ENCODE peak calls at places on chromosomes 7 and 10, in eight cellular contexts. One of them, this sample, is unnamed.

GRCh38 chr10:42111661-42112330 is 526.6 kb downstream of the ZNF33B start:
- DNase-seq in AG04450: no peak
- DNase-seq in nephron progenitor cell: no peak
- DNase-seq in epithelial cell of esophagus: no peak
- DNase-seq in Panc1: no peak
- DNase-seq in RWPE2: no peak
- DNase-seq in fibroblast of pulmonary artery: no peak
- DNase-seq in left lung: no peak
- DNase-seq in this sample: no peak

GRCh38 chr10:62038609-62039190 is 137.2 kb downstream of the ARID5B start:
- DNase-seq in nephron progenitor cell: peak; percentile 48
- DNase-seq in left lung: peak; percentile 76
- DNase-seq in RWPE2: no peak
- DNase-seq in fibroblast of pulmonary artery: peak; percentile 87
- DNase-seq in epithelial cell of esophagus: peak; percentile 78
- DNase-seq in AG04450: no peak
- DNase-seq in Panc1: peak; percentile 69
- DNase-seq in this sample: peak; percentile 66

GRCh38 chr7:139522830-139523198 is 671 bp upstream of the CLEC2L start:
- DNase-seq in RWPE2: no peak
- DNase-seq in fibroblast of pulmonary artery: no peak
- DNase-seq in left lung: no peak
- DNase-seq in Panc1: no peak
- DNase-seq in nephron progenitor cell: no peak
- DNase-seq in AG04450: no peak
- DNase-seq in epithelial cell of esophagus: no peak
- DNase-seq in this sample: no peak

GRCh38 chr7:131385039-131385605 is 57.4 kb downstream of the MKLN1 start:
- DNase-seq in nephron progenitor cell: no peak
- DNase-seq in left lung: no peak
- DNase-seq in fibroblast of pulmonary artery: peak; percentile 51
- DNase-seq in AG04450: no peak
- DNase-seq in epithelial cell of esophagus: no peak
- DNase-seq in RWPE2: no peak
- DNase-seq in Panc1: no peak
- DNase-seq in this sample: no peak

GRCh38 chr7:91265693-91266066 is 1.4 kb downstream of the FZD1 start:
- DNase-seq in AG04450: no peak
- DNase-seq in epithelial cell of esophagus: peak; percentile 42
- DNase-seq in left lung: no peak
- DNase-seq in Panc1: no peak
- DNase-seq in RWPE2: no peak
- DNase-seq in nephron progenitor cell: peak; percentile 17
- DNase-seq in fibroblast of pulmonary artery: no peak
- DNase-seq in this sample: no peak

GRCh38 chr10:4686644-4686996 is 139.4 kb upstream of the AKR1E2 start:
- DNase-seq in nephron progenitor cell: no peak
- DNase-seq in fibroblast of pulmonary artery: peak; percentile 87
- DNase-seq in left lung: no peak
- DNase-seq in AG04450: no peak
- DNase-seq in RWPE2: no peak
- DNase-seq in Panc1: no peak
- DNase-seq in epithelial cell of esophagus: peak; percentile 98
- DNase-seq in this sample: no peak

GRCh38 chr7:92698237-92698841 is 108.1 kb upstream of the FAM133B start:
- DNase-seq in epithelial cell of esophagus: peak; percentile 84
- DNase-seq in nephron progenitor cell: peak; percentile 6
- DNase-seq in left lung: no peak
- DNase-seq in fibroblast of pulmonary artery: peak; percentile 95
- DNase-seq in Panc1: peak; percentile 38
- DNase-seq in RWPE2: no peak
- DNase-seq in AG04450: peak; percentile 71
- DNase-seq in this sample: peak; percentile 14

GRCh38 chr7:12729112-12729511 is 41.7 kb downstream of the ARL4A start:
- DNase-seq in fibroblast of pulmonary artery: peak; percentile 88
- DNase-seq in left lung: peak; percentile 60
- DNase-seq in Panc1: no peak
- DNase-seq in AG04450: no peak
- DNase-seq in RWPE2: no peak
- DNase-seq in epithelial cell of esophagus: peak; percentile 42
- DNase-seq in nephron progenitor cell: no peak
- DNase-seq in this sample: no peak

GRCh38 chr10:101588879-101589278 is 758 bp downstream of the DPCD start:
- DNase-seq in RWPE2: no peak
- DNase-seq in Panc1: no peak
- DNase-seq in AG04450: no peak
- DNase-seq in nephron progenitor cell: no peak
- DNase-seq in epithelial cell of esophagus: peak; percentile 43
- DNase-seq in fibroblast of pulmonary artery: peak; percentile 66
- DNase-seq in left lung: no peak
- DNase-seq in this sample: no peak

GRCh38 chr10:18401416-18402195 is 249.8 kb downstream of the NSUN6 start:
- DNase-seq in RWPE2: no peak
- DNase-seq in nephron progenitor cell: no peak
- DNase-seq in left lung: no peak
- DNase-seq in Panc1: no peak
- DNase-seq in fibroblast of pulmonary artery: no peak
- DNase-seq in AG04450: no peak
- DNase-seq in epithelial cell of esophagus: no peak
- DNase-seq in this sample: no peak

GRCh38 chr10:74585231-74586087 is 240.9 kb upstream of the KAT6B start:
- DNase-seq in fibroblast of pulmonary artery: no peak
- DNase-seq in Panc1: no peak
- DNase-seq in left lung: no peak
- DNase-seq in AG04450: no peak
- DNase-seq in epithelial cell of esophagus: no peak
- DNase-seq in RWPE2: no peak
- DNase-seq in nephron progenitor cell: peak; percentile 7
- DNase-seq in this sample: no peak

GRCh38 chr10:34813626-34814227 is 1.4 kb downstream of the PARD3 start:
- DNase-seq in AG04450: no peak
- DNase-seq in nephron progenitor cell: peak; percentile 18
- DNase-seq in fibroblast of pulmonary artery: peak; percentile 83
- DNase-seq in left lung: no peak
- DNase-seq in RWPE2: no peak
- DNase-seq in epithelial cell of esophagus: peak; percentile 53
- DNase-seq in Panc1: no peak
- DNase-seq in this sample: no peak

GRCh38 chr10:75294866-75295692 is 59.3 kb upstream of the COMTD1 start:
- DNase-seq in AG04450: peak; percentile 86
- DNase-seq in fibroblast of pulmonary artery: peak; percentile 82
- DNase-seq in RWPE2: peak; percentile 92
- DNase-seq in Panc1: no peak
- DNase-seq in epithelial cell of esophagus: peak; percentile 99
- DNase-seq in left lung: peak; percentile 85
- DNase-seq in nephron progenitor cell: peak; percentile 88
- DNase-seq in this sample: peak; percentile 60

GRCh38 chr7:30160329-30160728 is 25.5 kb downstream of the MTURN start:
- DNase-seq in nephron progenitor cell: no peak
- DNase-seq in AG04450: no peak
- DNase-seq in epithelial cell of esophagus: no peak
- DNase-seq in fibroblast of pulmonary artery: no peak
- DNase-seq in RWPE2: no peak
- DNase-seq in left lung: no peak
- DNase-seq in Panc1: no peak
- DNase-seq in this sample: no peak

GRCh38 chr10:90417056-90417455 is 440.8 kb downstream of the HTR7 start:
- DNase-seq in Panc1: no peak
- DNase-seq in RWPE2: no peak
- DNase-seq in AG04450: peak; percentile 69
- DNase-seq in epithelial cell of esophagus: peak; percentile 89
- DNase-seq in left lung: no peak
- DNase-seq in nephron progenitor cell: no peak
- DNase-seq in fibroblast of pulmonary artery: peak; percentile 91
- DNase-seq in this sample: no peak

GRCh38 chr10:21399392-21400015 is 126.0 kb downstream of the SKIDA1 start:
- DNase-seq in AG04450: peak; percentile 95
- DNase-seq in epithelial cell of esophagus: peak; percentile 95
- DNase-seq in fibroblast of pulmonary artery: peak; percentile 95
- DNase-seq in nephron progenitor cell: no peak
- DNase-seq in RWPE2: peak; percentile 80
- DNase-seq in Panc1: no peak
- DNase-seq in left lung: no peak
- DNase-seq in this sample: no peak

DNA sequence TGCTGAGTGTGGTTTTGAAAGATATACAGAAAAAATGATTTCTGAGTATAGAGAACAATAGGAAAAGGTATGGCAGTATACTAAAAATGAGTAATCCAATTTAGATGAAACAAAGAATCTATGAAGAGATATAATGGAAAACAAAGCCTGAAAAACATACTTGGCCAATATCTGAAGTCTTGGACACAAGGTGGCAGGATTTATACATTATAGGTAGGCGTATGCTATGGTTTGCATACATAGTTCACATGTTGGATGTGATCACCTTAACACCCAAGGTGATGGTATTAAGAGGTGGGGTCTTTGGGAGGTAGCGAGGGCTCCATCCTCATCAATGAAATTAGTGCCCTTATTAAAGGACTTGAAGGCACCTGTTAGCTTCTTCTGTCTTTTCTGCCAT is 34.5 kb upstream of the BPGM start:
- DNase-seq in fibroblast of pulmonary artery: no peak
- DNase-seq in RWPE2: no peak
- DNase-seq in Panc1: no peak
- DNase-seq in AG04450: no peak
- DNase-seq in left lung: no peak
- DNase-seq in epithelial cell of esophagus: peak; percentile 60
- DNase-seq in nephron progenitor cell: no peak
- DNase-seq in this sample: no peak
- TF ChIP-seq CTCF in fibroblast of pulmonary artery: no peak
- TF ChIP-seq CTCF in RWPE2: no peak
- TF ChIP-seq CTCF in Panc1: no peak
- TF ChIP-seq CTCF in AG04450: no peak
- TF ChIP-seq CTCF in left lung: no peak
- TF ChIP-seq CTCF in epithelial cell of esophagus: peak; percentile 41
- TF ChIP-seq CTCF in nephron progenitor cell: no peak
- TF ChIP-seq CTCF in this sample: no peak

DNA sequence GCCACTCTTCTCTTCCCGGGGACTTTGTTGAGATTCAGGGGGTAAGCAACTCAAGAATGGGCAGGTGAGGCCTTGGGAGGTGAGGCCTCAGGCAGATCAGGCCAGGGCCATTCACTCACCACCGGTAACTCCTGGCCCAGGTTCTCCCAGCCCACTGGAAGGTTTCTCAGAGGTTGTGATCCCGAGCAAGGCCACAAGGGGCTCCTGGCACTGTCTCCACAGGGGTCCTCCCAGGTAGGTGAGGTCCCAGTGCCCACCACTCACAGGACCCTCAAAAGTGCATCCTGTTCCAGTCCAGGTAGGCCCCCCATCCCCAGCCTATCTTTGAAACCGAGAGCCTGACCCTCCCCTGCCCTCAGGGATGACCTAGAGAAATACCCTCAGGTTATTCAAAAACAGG is 236.1 kb downstream of the BUB3 start:
- DNase-seq in nephron progenitor cell: no peak
- DNase-seq in AG04450: no peak
- DNase-seq in RWPE2: no peak
- DNase-seq in epithelial cell of esophagus: no peak
- DNase-seq in fibroblast of pulmonary artery: no peak
- DNase-seq in left lung: no peak
- DNase-seq in Panc1: no peak
- DNase-seq in this sample: no peak
- TF ChIP-seq CTCF in nephron progenitor cell: no peak
- TF ChIP-seq CTCF in AG04450: no peak
- TF ChIP-seq CTCF in RWPE2: no peak
- TF ChIP-seq CTCF in epithelial cell of esophagus: no peak
- TF ChIP-seq CTCF in fibroblast of pulmonary artery: no peak
- TF ChIP-seq CTCF in left lung: no peak
- TF ChIP-seq CTCF in Panc1: peak; percentile 47
- TF ChIP-seq CTCF in this sample: no peak

GRCh38 chr7:157474685-157475084 is 137.9 kb downstream of the DNAJB6 start:
- DNase-seq in fibroblast of pulmonary artery: peak; percentile 13
- DNase-seq in epithelial cell of esophagus: no peak
- DNase-seq in Panc1: no peak
- DNase-seq in RWPE2: no peak
- DNase-seq in AG04450: no peak
- DNase-seq in left lung: no peak
- DNase-seq in nephron progenitor cell: peak; percentile 38
- DNase-seq in this sample: no peak
- TF ChIP-seq CTCF in fibroblast of pulmonary artery: peak; percentile 19
- TF ChIP-seq CTCF in epithelial cell of esophagus: no peak
- TF ChIP-seq CTCF in Panc1: peak; percentile 71
- TF ChIP-seq CTCF in RWPE2: peak; percentile 29
- TF ChIP-seq CTCF in AG04450: peak; percentile 29
- TF ChIP-seq CTCF in left lung: peak; percentile 21
- TF ChIP-seq CTCF in nephron progenitor cell: peak; percentile 20
- TF ChIP-seq CTCF in this sample: no peak

DNA sequence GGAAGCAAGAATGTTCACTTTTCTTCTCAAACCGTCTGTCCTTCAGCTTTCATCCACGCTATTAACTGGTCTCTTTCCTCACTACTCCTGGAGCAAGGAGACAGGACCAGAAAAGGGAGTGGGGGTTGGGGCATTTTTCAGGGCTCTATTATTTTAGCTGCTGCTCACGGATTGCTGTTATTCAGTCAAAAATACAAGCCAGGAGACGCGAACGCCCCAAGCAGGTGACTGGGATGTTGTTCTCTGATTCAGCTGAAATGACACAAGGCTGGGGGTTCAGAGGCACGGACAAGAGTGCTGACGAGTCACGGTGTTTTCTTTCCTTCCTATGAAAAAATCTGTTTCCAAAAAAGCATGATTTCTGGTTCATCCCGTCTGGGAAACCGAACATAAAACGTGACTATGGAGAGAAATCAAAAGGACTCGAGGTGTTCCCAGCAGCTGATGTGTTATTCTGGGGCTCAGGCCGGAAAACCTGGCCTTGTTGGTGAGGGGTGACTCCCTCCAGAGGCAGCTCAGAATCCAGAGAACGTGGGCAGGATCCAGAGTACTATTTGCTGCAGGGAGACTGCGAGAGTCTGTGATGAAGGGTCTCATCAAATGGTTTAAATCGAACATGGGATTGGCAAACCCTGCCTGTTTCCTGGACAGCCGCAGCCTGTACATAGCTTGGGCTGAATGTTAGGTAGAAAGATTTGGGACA is 3.5 kb upstream of the INHBA start:
- DNase-seq in AG04450: no peak
- DNase-seq in epithelial cell of esophagus: no peak
- DNase-seq in RWPE2: no peak
- DNase-seq in fibroblast of pulmonary artery: no peak
- DNase-seq in nephron progenitor cell: no peak
- DNase-seq in left lung: no peak
- DNase-seq in Panc1: no peak
- DNase-seq in this sample: no peak
- TF ChIP-seq CTCF in AG04450: no peak
- TF ChIP-seq CTCF in epithelial cell of esophagus: no peak
- TF ChIP-seq CTCF in RWPE2: no peak
- TF ChIP-seq CTCF in fibroblast of pulmonary artery: no peak
- TF ChIP-seq CTCF in nephron progenitor cell: no peak
- TF ChIP-seq CTCF in left lung: no peak
- TF ChIP-seq CTCF in Panc1: no peak
- TF ChIP-seq CTCF in this sample: no peak

DNA sequence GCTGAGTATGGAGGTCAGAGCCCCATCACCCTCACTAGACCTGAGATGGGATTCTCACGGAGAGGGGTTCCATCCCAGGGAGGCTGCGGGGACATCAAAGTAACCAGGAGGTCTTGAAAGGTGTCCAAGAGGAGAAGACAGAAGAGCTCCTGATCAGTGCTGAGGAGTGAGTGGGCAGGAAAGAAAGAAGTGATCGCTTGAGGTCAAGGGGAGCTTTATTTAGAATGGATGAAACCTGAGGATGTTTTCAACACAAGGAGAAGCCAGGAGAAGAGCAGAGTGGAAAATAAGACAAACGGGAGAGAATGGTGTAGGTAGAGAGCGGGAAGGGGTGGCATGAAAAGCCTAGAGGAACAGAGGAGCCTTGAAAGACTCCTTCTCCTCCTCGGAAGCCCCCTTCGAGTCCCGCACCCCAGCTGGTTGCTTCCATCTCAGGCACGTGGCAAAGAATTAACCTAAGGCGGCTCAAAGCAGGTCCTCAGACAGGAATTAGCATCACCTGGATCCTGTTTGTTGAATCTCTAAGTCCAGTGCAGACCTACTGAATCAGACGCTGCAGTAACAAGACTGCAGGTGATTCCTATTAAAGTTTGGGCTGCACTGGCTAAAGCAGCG is 5.8 kb downstream of the SVIL start:
- DNase-seq in fibroblast of pulmonary artery: no peak
- DNase-seq in left lung: no peak
- DNase-seq in epithelial cell of esophagus: no peak
- DNase-seq in AG04450: no peak
- DNase-seq in nephron progenitor cell: no peak
- DNase-seq in RWPE2: no peak
- DNase-seq in Panc1: no peak
- DNase-seq in this sample: no peak
- TF ChIP-seq CTCF in fibroblast of pulmonary artery: no peak
- TF ChIP-seq CTCF in left lung: no peak
- TF ChIP-seq CTCF in epithelial cell of esophagus: no peak
- TF ChIP-seq CTCF in AG04450: no peak
- TF ChIP-seq CTCF in nephron progenitor cell: no peak
- TF ChIP-seq CTCF in RWPE2: no peak
- TF ChIP-seq CTCF in Panc1: no peak
- TF ChIP-seq CTCF in this sample: no peak